ENCODE peak calls at places on chromosomes 3 and 15, in nine cellular contexts. V, X, B, N, A, Z, K, Y and G are unnamed samples.

GRCh38 chr3:161890147-161890625 is 393.6 kb downstream of the OTOL1 start:
- DNase-seq in K (peak), Y (no peak), V (no peak), Z (no peak), X (no peak), B (no peak), N (no peak), A (peak), G (no peak)

GRCh38 chr15:26864664-26865191 is 2.1 kb upstream of the GABRA5 start:
- DNase-seq in N (no peak), X (no peak), A (peak), Z (peak), V (no peak), K (peak), Y (no peak), B (peak), G (no peak)

GRCh38 chr3:171365489-171365888 is 94.7 kb downstream of the TNIK start:
- DNase-seq in K (no peak), A (no peak), B (peak), Y (no peak), N (no peak), X (no peak), V (no peak), Z (no peak), G (no peak)

GRCh38 chr15:88878720-88879184 is 16.6 kb downstream of the HAPLN3 start:
- DNase-seq in X (no peak), N (no peak), A (peak), Y (no peak), B (no peak), V (peak), Z (peak), K (peak), G (no peak)

GRCh38 chr15:40150163-40150925 is 10.5 kb upstream of the BUB1B start:
- DNase-seq in V (no peak), K (peak), B (peak), Y (no peak), N (no peak), Z (no peak), X (no peak), A (peak), G (no peak)

GRCh38 chr3:62065985-62066693 is 307.2 kb downstream of the FEZF2 start:
- DNase-seq in A (peak), X (no peak), Y (no peak), Z (no peak), K (no peak), N (no peak), V (no peak), B (no peak), G (no peak)

GRCh38 chr3:21573291-21573690 is 177.7 kb downstream of the ZNF385D start:
- DNase-seq in Z (no peak), K (peak), X (no peak), Y (no peak), N (no peak), B (no peak), V (no peak), A (no peak), G (no peak)

GRCh38 chr15:78675617-78676360 is 34.8 kb upstream of the CHRNB4 start:
- DNase-seq in Y (no peak), N (no peak), Z (no peak), X (no peak), V (no peak), A (no peak), K (no peak), B (no peak), G (no peak)

GRCh38 chr15:57477736-57478522 is 101.6 kb downstream of the CGNL1 start:
- DNase-seq in V (no peak), A (no peak), K (no peak), Z (no peak), X (no peak), B (no peak), N (peak), Y (no peak), G (no peak)

GRCh38 chr3:154730221-154730620 is 300.2 kb upstream of the GPR149 start:
- DNase-seq in B (peak), Z (no peak), V (no peak), X (no peak), A (no peak), Y (no peak), N (no peak), K (peak), G (no peak)

GRCh38 chr3:125257563-125257962 is 45.0 kb upstream of the SLC12A8 start:
- DNase-seq in X (no peak), Z (no peak), K (no peak), V (no peak), B (no peak), Y (no peak), N (no peak), A (no peak), G (no peak)

GRCh38 chr3:73624363-73625123 is at the start of gene PDZRN3:
- DNase-seq in N (no peak), V (no peak), B (peak), K (peak), Y (no peak), Z (no peak), A (peak), X (no peak), G (no peak)

GRCh38 chr15:80929689-80930088 is 59.9 kb downstream of the MESD start:
- DNase-seq in Y (no peak), A (no peak), X (no peak), B (no peak), N (no peak), K (peak), Z (no peak), V (no peak), G (no peak)

GRCh38 chr3:9204253-9205005 is 45.0 kb downstream of the SRGAP3 start:
- DNase-seq in Y (no peak), V (no peak), K (no peak), X (no peak), N (no peak), A (no peak), Z (no peak), B (peak), G (no peak)